ENCODE peak calls at places on chromosomes 11 and 22, in four cellular contexts. A, Z, D and R are unnamed samples.

GRCh38 chr11:18540207-18541009 is 13.7 kb upstream of the TSG101 start:
- DNase-seq in A (peak), D (no peak), Z (no peak), R (no peak)

GRCh38 chr11:62958547-62959071 is 26.2 kb downstream of the SLC22A6 start:
- DNase-seq in A (no peak), D (no peak), Z (no peak), R (no peak)

GRCh38 chr11:28559497-28559896 is 451.3 kb downstream of the METTL15 start:
- DNase-seq in A (no peak), Z (no peak), D (no peak), R (no peak)

GRCh38 chr11:7600205-7600775 is 73.0 kb downstream of the CYB5R2 start:
- DNase-seq in Z (no peak), D (no peak), A (no peak), R (no peak)

GRCh38 chr11:61627831-61628753 is 47.2 kb upstream of the SYT7 start:
- DNase-seq in A (peak), Z (no peak), D (no peak), R (no peak)

GRCh38 chr11:70319694-70320093 is 49.2 kb downstream of the PPFIA1 start:
- DNase-seq in D (no peak), Z (no peak), A (no peak), R (no peak)

GRCh38 chr11:9065614-9066431 is 25.6 kb downstream of the SCUBE2 start:
- DNase-seq in A (no peak), Z (no peak), D (no peak), R (no peak)

GRCh38 chr11:19777032-19777341 is 64.3 kb downstream of the NAV2 start:
- DNase-seq in D (no peak), Z (peak), A (peak), R (no peak)

GRCh38 chr11:66970808-66971442 is 4.2 kb upstream of the C11orf86 start:
- DNase-seq in A (peak), Z (no peak), D (peak), R (no peak)

GRCh38 chr11:83483808-83484207 is 197.6 kb upstream of the CCDC90B start:
- DNase-seq in D (no peak), A (no peak), Z (no peak), R (no peak)

GRCh38 chr11:103433976-103434375 is 324.8 kb downstream of the DYNC2H1 start:
- DNase-seq in Z (no peak), D (no peak), A (no peak), R (no peak)

GRCh38 chr22:30947163-30947820 is 21.3 kb downstream of the MORC2 start:
- DNase-seq in A (no peak), Z (no peak), D (peak), R (no peak)

GRCh38 chr11:78451371-78452150 is 33.9 kb upstream of the GAB2 start:
- DNase-seq in D (no peak), Z (no peak), A (no peak), R (no peak)

GRCh38 chr11:65952052-65952521 is 6.8 kb downstream of the TSGA10IP start:
- DNase-seq in Z (peak), A (no peak), D (no peak), R (no peak)

GRCh38 chr22:48886604-48887393 is 940.9 kb downstream of the BRD1 start:
- DNase-seq in A (no peak), D (no peak), Z (peak), R (peak)

GRCh38 chr11:103257360-103257759 is 148.1 kb downstream of the DYNC2H1 start:
- DNase-seq in D (no peak), A (peak), Z (no peak), R (no peak)

GRCh38 chr11:64538501-64538951 is 52.5 kb upstream of the SLC22A12 start:
- DNase-seq in D (no peak), Z (peak), A (no peak), R (peak)

GRCh38 chr11:118791961-118792578 is 1.1 kb upstream of the DDX6 start:
- DNase-seq in Z (peak), A (peak), D (no peak), R (no peak)

GRCh38 chr11:111417766-111418435 is 38.8 kb upstream of the POU2AF1 start:
- DNase-seq in Z (no peak), D (no peak), A (no peak), R (no peak)

GRCh38 chr11:118051611-118052461 is 25.0 kb upstream of the TMPRSS4 start:
- DNase-seq in Z (no peak), A (no peak), D (no peak), R (no peak)

GRCh38 chr22:23850136-23850611 is 7.5 kb upstream of the SLC2A11 start:
- DNase-seq in Z (peak), D (no peak), A (no peak), R (no peak)

GRCh38 chr11:40384991-40385390 is 1074.5 kb downstream of the LRRC4C start:
- DNase-seq in A (no peak), Z (no peak), D (no peak), R (no peak)

GRCh38 chr11:68889948-68890446 is 13.6 kb downstream of the MRPL21 start:
- DNase-seq in D (no peak), A (no peak), Z (no peak), R (peak)

GRCh38 chr11:120613264-120614226 is 102.0 kb downstream of the GRIK4 start:
- DNase-seq in Z (no peak), A (no peak), D (no peak), R (no peak)

GRCh38 chr22:37167981-37168647 is 18.4 kb upstream of the IL2RB start:
- DNase-seq in D (no peak), A (no peak), Z (no peak), R (no peak)

GRCh38 chr11:38365274-38365673 is 1767.2 kb upstream of the RAG2 start:
- DNase-seq in A (no peak), D (no peak), Z (no peak), R (no peak)

GRCh38 chr22:46937939-46938338 is 175.5 kb downstream of the TBC1D22A start:
- DNase-seq in Z (no peak), A (no peak), D (no peak), R (no peak)

GRCh38 chr11:107704432-107704831 is 7.4 kb downstream of the SLN start:
- DNase-seq in Z (no peak), A (peak), D (no peak), R (no peak)

GRCh38 chr11:110907629-110908028 is 195.4 kb upstream of the ARHGAP20 start:
- DNase-seq in A (peak), D (no peak), Z (no peak), R (no peak)

GRCh38 chr22:27504360-27504759 is 297.2 kb downstream of the MN1 start:
- DNase-seq in Z (no peak), D (no peak), A (no peak), R (no peak)

GRCh38 chr22:44129614-44129976 is 51.1 kb upstream of the PARVG start:
- DNase-seq in D (no peak), A (no peak), Z (no peak), R (no peak)

GRCh38 chr11:100942016-100942415 is 187.6 kb downstream of the PGR start:
- DNase-seq in Z (no peak), D (no peak), A (no peak), R (no peak)

GRCh38 chr22:49300241-49300640 is 527.4 kb downstream of the BRD1 start:
- DNase-seq in Z (no peak), A (no peak), D (no peak), R (peak)